ENCODE peak calls at places on chromosomes 16 and 17, in four cellular contexts. R is body of pancreas, Z is prostate gland, X is Panc1. K is an unnamed sample. For H3K4me1, the result is how much of the 10 kb centered on the place peaks cover.

GRCh38 chr16:26177438-26177837 is 485.7 kb downstream of the HS3ST4 start:
- DNase-seq in R (no peak), X (no peak), Z (no peak), K (no peak)

GRCh38 chr17:13541032-13541480 is 60.7 kb downstream of the HS3ST3A1 start:
- DNase-seq in R (no peak), Z (no peak), X (no peak), K (no peak)

GRCh38 chr16:72658888-72659717 is 388.8 kb downstream of the ZFHX3 start:
- DNase-seq in X (no peak), Z (no peak), R (no peak), K (no peak)

GRCh38 chr17:48375356-48375755 is 54.7 kb downstream of the SKAP1 start:
- DNase-seq in X (no peak), R (no peak), Z (no peak), K (no peak)

GRCh38 chr17:55420776-55421178 is 858 bp downstream of the MMD start:
- DNase-seq in R (peak), Z (peak), X (no peak), K (no peak)

GRCh38 chr16:29983420-29984136 is 9.9 kb downstream of the TAOK2 start:
- DNase-seq in Z (no peak), R (no peak), X (no peak), K (no peak)

GRCh38 chr17:48603959-48604769 is 622 bp downstream of the HOXB6 start:
- DNase-seq in Z (no peak), R (no peak), X (no peak), K (no peak)

GRCh38 chr16:89115216-89115949 is 21.7 kb downstream of the ACSF3 start:
- DNase-seq in Z (peak), X (no peak), R (no peak), K (no peak)

GRCh38 chr17:68734911-68735310 is 133.7 kb upstream of the FAM20A start:
- DNase-seq in R (no peak), X (no peak), Z (no peak), K (no peak)

GRCh38 chr17:76781056-76781982 is 43.4 kb downstream of the MFSD11 start:
- DNase-seq in X (no peak), Z (no peak), R (no peak), K (no peak)

GRCh38 chr16:52812945-52813556 is 239.6 kb downstream of the CHD9NB start:
- DNase-seq in Z (no peak), R (no peak), X (peak), K (no peak)

GRCh38 chr17:43818966-43819365 is 14.0 kb downstream of the MPP3 start:
- DNase-seq in X (no peak), Z (no peak), R (no peak), K (no peak)

GRCh38 chr17:42227849-42228696 is 33.8 kb upstream of the GHDC start:
- DNase-seq in Z (no peak), R (no peak), X (no peak), K (no peak)

GRCh38 chr17:58960068-58960467 is 146.6 kb downstream of the TRIM37 start:
- DNase-seq in X (no peak), R (no peak), Z (peak), K (no peak)

GRCh38 chr16:21075252-21075651 is 75.4 kb downstream of the DNAH3 start:
- DNase-seq in Z (no peak), R (no peak), X (no peak), K (no peak)

GRCh38 chr17:76262732-76263344 is 2.3 kb upstream of the UBALD2 start:
- DNase-seq in X (no peak), R (peak), Z (peak), K (no peak)

GRCh38 chr16:87922250-87922871 is 14.0 kb downstream of the CA5A start:
- DNase-seq in R (peak), X (no peak), Z (no peak), K (no peak)

GRCh38 chr17:66711403-66711802 is 123.5 kb upstream of the CACNG5 start:
- DNase-seq in R (no peak), X (no peak), Z (no peak), K (peak)

GRCh38 chr17:57535652-57536018 is 209.5 kb downstream of the CCDC182 start:
- DNase-seq in R (no peak), X (no peak), Z (no peak), K (no peak)

GRCh38 chr17:17079761-17080160 is 37.5 kb downstream of the MPRIP start:
- DNase-seq in Z (no peak), R (no peak), X (no peak), K (no peak)

GRCh38 chr17:17080181-17080631 is 37.9 kb downstream of the MPRIP start:
- DNase-seq in R (no peak), X (no peak), Z (no peak), K (no peak)

GRCh38 chr17:17082878-17083277 is 40.6 kb downstream of the MPRIP start:
- DNase-seq in Z (no peak), X (no peak), R (no peak), K (no peak)

GRCh38 chr17:17080781-17081180 is 38.5 kb downstream of the MPRIP start:
- DNase-seq in X (no peak), R (no peak), Z (no peak), K (no peak)

GRCh38 chr17:17081304-17081940 is 39.2 kb downstream of the MPRIP start:
- DNase-seq in R (no peak), Z (no peak), X (no peak), K (no peak)
- H3K4me1 ChIP-seq in R (under half), Z (under half), X (under half), K (half or more)

GRCh38 chr17:4541328-4542002 is 13.7 kb downstream of the MYBBP1A start:
- DNase-seq in Z (no peak), X (no peak), R (no peak), K (no peak)

GRCh38 chr17:4541041-4541327 is 14.2 kb downstream of the MYBBP1A start:
- DNase-seq in Z (no peak), R (no peak), X (no peak), K (no peak)

GRCh38 chr17:4539025-4539424 is 16.2 kb downstream of the MYBBP1A start:
- DNase-seq in X (no peak), Z (no peak), R (no peak), K (no peak)

GRCh38 chr17:4539576-4540223 is 15.5 kb downstream of the MYBBP1A start:
- DNase-seq in X (no peak), R (no peak), Z (no peak), K (no peak)

GRCh38 chr17:4540224-4541040 is 14.8 kb downstream of the MYBBP1A start:
- DNase-seq in X (no peak), Z (no peak), R (no peak), K (no peak)
- TF ChIP-seq CTCF in X (peak), Z (no peak), R (peak), K (no peak)

GRCh38 chr16:75241955-75242354 is 9.5 kb downstream of the BCAR1 start:
- DNase-seq in X (no peak), Z (no peak), R (no peak), K (no peak)
- H3K4me1 ChIP-seq in X (half or more), Z (under half), R (half or more), K (half or more)

DNA sequence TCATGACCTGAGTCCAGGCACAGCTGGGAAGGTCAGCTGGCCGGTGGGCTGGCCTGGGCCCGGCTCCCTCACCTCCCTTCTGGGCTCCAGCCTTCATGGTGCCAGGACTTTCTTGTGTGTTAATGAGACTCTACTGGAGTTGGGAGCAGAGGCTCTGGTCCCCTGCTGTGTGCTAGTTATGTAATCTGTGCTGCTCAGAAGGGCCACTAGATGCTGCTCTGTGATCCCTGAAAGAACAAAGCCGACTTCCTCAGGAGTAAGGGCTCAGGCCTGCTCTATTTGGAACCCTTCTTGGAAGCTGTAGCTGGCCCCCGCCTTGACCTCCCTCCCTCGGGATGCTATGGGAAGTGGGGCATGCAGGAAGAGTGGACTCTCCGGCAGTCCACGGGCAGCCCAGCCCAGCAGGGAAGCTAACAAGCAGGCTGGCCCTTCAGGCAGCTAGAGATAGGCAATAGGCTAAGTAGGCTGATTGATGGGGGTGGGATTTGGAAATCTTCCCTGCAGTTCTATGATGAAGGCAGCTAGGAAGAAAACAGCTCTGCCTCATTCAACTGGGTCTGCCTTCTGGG is 3.3 kb upstream of the CDK5R1 start:
- DNase-seq in Z (peak), R (peak), X (peak), K (no peak)
- TF ChIP-seq CTCF in Z (no peak), R (peak), X (peak), K (peak)

GRCh38 chr17:17414316-17414937 is 62.4 kb upstream of the MED9 start:
- DNase-seq in Z (no peak), X (no peak), R (no peak), K (no peak)

GRCh38 chr17:17416007-17416399 is 60.8 kb upstream of the MED9 start:
- DNase-seq in X (no peak), R (no peak), Z (no peak), K (no peak)

GRCh38 chr17:17416400-17417360 is 60.1 kb upstream of the MED9 start:
- DNase-seq in R (no peak), Z (peak), X (peak), K (no peak)

GRCh38 chr17:17413821-17414220 is 63.0 kb upstream of the MED9 start:
- DNase-seq in R (no peak), Z (no peak), X (no peak), K (no peak)

GRCh38 chr17:17415006-17415405 is 61.8 kb upstream of the MED9 start:
- DNase-seq in X (no peak), R (no peak), Z (no peak), K (no peak)
- H3K4me1 ChIP-seq in X (under half), R (under half), Z (under half), K (under half)

DNA sequence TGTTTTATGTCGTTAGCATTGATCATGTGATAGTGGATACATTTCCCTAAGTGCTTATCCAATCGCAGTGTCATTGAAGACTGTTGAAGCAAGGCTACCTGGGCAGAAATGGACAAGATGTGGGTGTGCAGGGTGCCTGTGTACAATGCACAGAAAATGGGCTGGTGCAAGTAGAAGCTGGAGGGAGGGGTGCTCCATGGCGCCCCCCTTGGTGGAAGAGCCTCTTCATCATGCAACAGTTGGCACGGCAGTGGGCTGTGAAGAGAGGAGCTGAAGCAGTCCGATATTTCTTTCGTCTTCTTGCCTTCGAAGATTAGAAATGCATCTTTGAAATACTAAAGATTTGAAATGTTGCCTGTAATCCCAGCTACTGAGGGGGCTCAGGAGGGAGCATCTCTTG is 100.5 kb downstream of the PLCG2 start:
- DNase-seq in Z (no peak), X (no peak), R (no peak), K (no peak)
- TF ChIP-seq CTCF in Z (no peak), X (peak), R (no peak), K (no peak)

GRCh38 chr16:57007530-57007929 is 18.2 kb downstream of the NLRC5 start:
- DNase-seq in R (no peak), Z (no peak), X (no peak), K (no peak)
- H3K4me1 ChIP-seq in R (under half), Z (under half), X (under half), K (under half)

DNA sequence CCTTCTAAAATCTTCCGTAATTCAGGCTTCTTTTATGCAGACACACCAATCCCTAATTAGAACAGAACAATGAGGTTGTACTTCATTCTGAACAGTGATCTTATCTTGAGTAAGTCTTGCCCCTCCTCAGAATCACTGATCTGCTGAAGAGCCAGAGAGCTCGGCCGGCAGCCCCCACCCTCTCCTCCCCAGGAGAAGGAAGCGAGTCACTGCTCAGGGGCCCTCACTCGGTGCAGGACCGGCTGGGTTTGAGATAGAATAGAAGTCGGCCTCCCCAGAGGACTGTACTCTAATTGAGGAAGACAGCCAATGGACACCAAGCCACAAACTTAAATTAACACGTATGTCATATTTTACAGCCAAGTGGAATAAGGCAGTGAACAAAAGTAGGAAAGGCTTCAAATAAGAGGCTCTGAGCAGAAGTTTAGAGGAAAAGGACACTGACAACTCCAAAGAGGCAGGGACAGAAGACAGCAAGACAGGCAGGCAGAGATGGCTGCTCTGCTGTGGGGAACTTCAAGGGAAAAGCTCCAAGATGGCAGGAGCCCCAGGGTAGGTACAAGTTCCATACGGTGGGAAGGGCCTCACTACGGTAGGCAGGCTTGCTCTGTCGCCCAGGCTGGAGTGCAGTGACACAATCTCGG is 18.6 kb downstream of the CREBBP start:
- DNase-seq in R (no peak), Z (no peak), X (no peak), K (no peak)
- TF ChIP-seq CTCF in R (no peak), Z (no peak), X (no peak), K (no peak)